ENCODE peak calls at places on chromosome 19, in four cellular contexts. K is K562, T is GM12878, C is HepG2. V is an unnamed sample.

GRCh38 chr19:33621811-33622504 is at the start of gene CHST8:
- DNase-seq in K (peak; percentile 75), C (no peak), T (no peak), V (peak; percentile 78)

GRCh38 chr19:7947939-7948338 is 4.5 kb upstream of the TIMM44 start:
- DNase-seq in T (no peak), C (no peak), K (no peak), V (no peak)

GRCh38 chr19:13417054-13417453 is 89.2 kb downstream of the CACNA1A start:
- DNase-seq in C (peak; percentile 3), T (peak; percentile 20), K (no peak), V (no peak)

GRCh38 chr19:51651216-51651846 is 4.7 kb upstream of the SIGLEC14 start:
- DNase-seq in T (no peak), C (no peak), K (no peak), V (no peak)

GRCh38 chr19:11268783-11269267 is 6.5 kb upstream of the DOCK6 start:
- DNase-seq in T (no peak), K (peak; percentile 38), C (peak; percentile 60), V (no peak)

GRCh38 chr19:48271531-48272151 is 1.8 kb downstream of the ZNF114 start:
- DNase-seq in K (no peak), T (no peak), C (peak; percentile 67), V (peak; percentile 68)

GRCh38 chr19:10230155-10230903 is 802 bp downstream of the S1PR2 start:
- DNase-seq in C (no peak), T (no peak), K (peak; percentile 72), V (peak; percentile 69)

GRCh38 chr19:55632463-55632834 is 8.1 kb upstream of the ZNF784 start:
- DNase-seq in K (peak; percentile 54), C (peak; percentile 88), T (peak; percentile 75), V (peak; percentile 92)

GRCh38 chr19:45595814-45596213 is 6.2 kb downstream of the GPR4 start:
- DNase-seq in T (no peak), K (no peak), C (no peak), V (no peak)

GRCh38 chr19:44643605-44644390 is at the start of gene PVR:
- DNase-seq in K (peak; percentile 73), T (no peak), C (peak; percentile 50), V (peak; percentile 61)

GRCh38 chr19:49856574-49857021 is 5.6 kb downstream of the PTOV1 start:
- DNase-seq in K (no peak), C (no peak), T (no peak), V (no peak)

GRCh38 chr19:14561832-14562351 is 10.0 kb downstream of the NDUFB7 start:
- DNase-seq in K (no peak), C (no peak), T (no peak), V (no peak)

GRCh38 chr19:2345794-2346663 is 14.0 kb upstream of the TMPRSS9 start:
- DNase-seq in T (no peak), C (no peak), K (peak; percentile 85), V (no peak)

GRCh38 chr19:35044317-35045117 is 3.0 kb downstream of the HPN start:
- DNase-seq in K (peak; percentile 80), C (peak; percentile 28), T (no peak), V (peak; percentile 83)

GRCh38 chr19:53977991-53978731 is 13.3 kb upstream of the CACNG6 start:
- DNase-seq in C (no peak), T (no peak), K (peak; percentile 39), V (peak; percentile 99)

GRCh38 chr19:1112254-1113208 is 8.7 kb downstream of the GPX4 start:
- DNase-seq in C (no peak), K (peak; percentile 87), T (no peak), V (peak; percentile 84)

GRCh38 chr19:35216833-35217707 is 11.5 kb downstream of the FAM187B start:
- DNase-seq in K (no peak), C (no peak), T (no peak), V (peak; percentile 59)

GRCh38 chr19:53157601-53158000 is 1.3 kb downstream of the ZNF347 start:
- DNase-seq in K (no peak), C (no peak), T (no peak), V (peak; percentile 24)

GRCh38 chr19:56333506-56333905 is 18.9 kb upstream of the ZSCAN5A start:
- DNase-seq in C (peak; percentile 67), K (peak; percentile 52), T (no peak), V (peak; percentile 37)

GRCh38 chr19:48613024-48613851 is 1.6 kb downstream of the FAM83E start:
- DNase-seq in T (no peak), K (no peak), C (no peak), V (no peak)

GRCh38 chr19:13149628-13150186 is 468 bp downstream of the STX10 start:
- DNase-seq in C (peak; percentile 37), T (no peak), K (no peak), V (peak; percentile 67)

GRCh38 chr19:2475018-2475701 is 767 bp upstream of the GADD45B start:
- DNase-seq in K (peak; percentile 63), T (no peak), C (no peak), V (peak; percentile 55)

GRCh38 chr19:38658462-38659306 is 11.2 kb downstream of the ACTN4 start:
- DNase-seq in C (peak; percentile 95), K (no peak), T (no peak), V (no peak)

GRCh38 chr19:11225172-11225571 is 14.2 kb upstream of the ANGPTL8 start:
- DNase-seq in C (no peak), K (no peak), T (no peak), V (no peak)

GRCh38 chr19:17127671-17128070 is 52.1 kb downstream of the MYO9B start:
- DNase-seq in K (no peak), T (no peak), C (no peak), V (no peak)

DNA sequence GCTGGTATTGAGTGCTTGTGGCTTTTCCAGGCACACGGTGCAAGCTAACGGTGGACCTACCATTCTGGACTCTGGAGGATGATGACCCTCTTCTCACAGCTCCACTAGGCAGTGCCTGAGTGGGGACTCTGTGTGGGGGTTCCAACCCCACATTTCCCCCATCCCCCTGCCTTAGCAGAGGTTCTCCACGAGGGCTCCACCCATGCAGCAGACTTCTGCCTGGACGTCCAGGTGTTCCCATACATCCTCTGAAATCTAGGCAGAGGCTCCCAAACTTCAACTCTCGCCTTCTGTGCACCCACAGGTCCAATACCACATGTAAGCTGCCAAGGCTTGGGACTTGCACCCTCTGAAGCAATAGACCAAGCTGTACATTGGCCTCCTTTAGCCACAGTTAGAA is 25.3 kb upstream of the ZSCAN18 start:
- DNase-seq in C (no peak), K (no peak), T (no peak), V (no peak)
- TF ChIP-seq CREM in C (no peak), K (no peak), T (no peak), V (no peak)

GRCh38 chr19:21482863-21483276 is 22.5 kb upstream of the ZNF429 start:
- DNase-seq in C (peak; percentile 6), K (peak; percentile 32), T (no peak), V (peak; percentile 72)
- TF ChIP-seq CBFB in C (no peak), K (no peak), T (no peak), V (no peak)

GRCh38 chr19:4213116-4213515 is 16.2 kb upstream of the EBI3 start:
- DNase-seq in T (no peak), K (no peak), C (no peak), V (no peak)

GRCh38 chr19:4215807-4216206 is 13.5 kb upstream of the EBI3 start:
- DNase-seq in C (no peak), K (no peak), T (no peak), V (no peak)

GRCh38 chr19:4216832-4217231 is 12.5 kb upstream of the EBI3 start:
- DNase-seq in C (no peak), T (no peak), K (no peak), V (no peak)

GRCh38 chr19:4220188-4220587 is 9.1 kb upstream of the EBI3 start:
- DNase-seq in T (no peak), K (no peak), C (no peak), V (no peak)

DNA sequence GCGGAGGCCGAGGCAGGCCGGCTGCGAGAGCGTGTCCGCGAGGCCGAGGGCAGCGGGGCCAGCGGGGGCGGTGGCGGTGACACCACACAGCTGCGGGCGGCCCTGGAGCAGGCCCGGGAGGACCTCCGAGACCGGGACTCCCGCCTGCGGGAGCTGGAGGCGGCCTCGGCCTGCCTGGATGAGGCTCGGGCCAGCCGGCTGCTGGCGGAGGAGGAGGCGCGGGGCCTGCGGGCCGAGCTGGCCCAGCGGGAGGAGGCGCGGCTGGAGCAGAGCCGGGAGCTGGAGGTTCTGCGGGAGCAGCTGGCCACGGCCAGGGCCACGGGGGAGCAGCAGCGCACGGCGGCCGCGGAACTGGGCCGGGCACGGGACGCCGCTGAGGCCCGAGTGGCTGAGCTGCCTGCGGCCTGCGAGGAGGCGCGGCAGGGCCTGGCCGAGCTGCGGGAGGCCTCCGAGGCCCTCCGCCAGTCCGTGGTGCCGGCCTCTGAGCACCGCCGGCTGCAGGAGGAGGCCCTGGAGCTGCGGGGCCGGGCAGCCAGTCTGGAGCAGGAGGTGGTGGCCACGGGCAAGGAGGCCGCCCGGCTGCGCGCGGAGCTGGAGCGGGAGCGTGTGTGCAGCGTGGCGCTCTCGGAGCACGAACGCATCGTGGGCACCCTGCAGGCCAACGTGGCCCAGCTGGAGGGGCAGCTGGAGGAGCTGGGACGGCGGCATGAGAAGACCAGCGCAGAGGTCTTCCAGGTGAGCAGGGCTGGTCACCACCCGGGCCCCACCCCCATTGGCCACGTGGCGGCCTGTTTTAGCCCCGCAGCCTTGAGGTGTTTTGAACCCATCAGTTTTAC is 11.7 kb upstream of the EBI3 start:
- DNase-seq in C (no peak), T (no peak), K (no peak), V (no peak)
- TF ChIP-seq CREM in C (no peak), T (no peak), K (no peak), V (no peak)

GRCh38 chr19:18591735-18592385 is 3.3 kb downstream of the REX1BD start:
- DNase-seq in T (no peak), K (no peak), C (no peak), V (no peak)

GRCh38 chr19:18596752-18597157 is 8.2 kb downstream of the REX1BD start:
- DNase-seq in K (peak; percentile 92), C (peak; percentile 41), T (no peak), V (peak; percentile 90)

GRCh38 chr19:18593367-18594095 is 4.9 kb downstream of the REX1BD start:
- DNase-seq in C (no peak), T (no peak), K (peak; percentile 53), V (peak; percentile 53)

GRCh38 chr19:18594824-18595373 is 6.3 kb downstream of the REX1BD start:
- DNase-seq in T (no peak), K (no peak), C (no peak), V (peak; percentile 37)

GRCh38 chr19:18594096-18594823 is 5.7 kb downstream of the REX1BD start:
- DNase-seq in T (no peak), K (peak; percentile 90), C (no peak), V (peak; percentile 82)
- TF ChIP-seq CBFB in T (no peak), K (no peak), C (no peak), V (peak; percentile 50)

DNA sequence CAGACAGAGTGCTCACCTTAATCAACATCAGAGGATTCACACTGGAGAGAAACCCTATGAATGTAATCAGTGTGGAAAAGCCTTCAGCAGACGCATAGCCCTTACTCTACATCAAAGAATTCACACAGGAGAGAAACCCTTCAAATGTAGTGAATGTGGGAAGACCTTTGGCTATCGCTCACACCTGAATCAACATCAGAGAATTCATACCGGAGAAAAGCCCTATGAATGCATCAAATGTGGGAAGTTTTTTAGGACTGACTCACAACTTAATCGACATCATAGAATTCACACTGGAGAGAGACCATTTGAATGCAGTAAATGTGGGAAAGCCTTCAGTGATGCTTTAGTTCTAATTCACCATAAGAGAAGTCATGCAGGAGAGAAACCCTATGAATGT is 18.3 kb downstream of the ZNF527 start:
- DNase-seq in K (no peak), C (no peak), T (no peak), V (no peak)
- TF ChIP-seq CREM in K (no peak), C (no peak), T (no peak), V (no peak)

GRCh38 chr19:39864118-39864517 is 17.9 kb upstream of the FBL start:
- DNase-seq in T (no peak), C (no peak), K (no peak), V (no peak)

GRCh38 chr19:39852882-39853281 is 6.7 kb upstream of the FBL start:
- DNase-seq in K (no peak), T (no peak), C (no peak), V (no peak)

GRCh38 chr19:39858541-39858940 is 12.4 kb upstream of the FBL start:
- DNase-seq in K (no peak), C (peak; percentile 35), T (no peak), V (peak; percentile 54)
- TF ChIP-seq CBFB in K (no peak), C (no peak), T (no peak), V (no peak)